ENCODE peak calls at places on chromosome 14, in nine cellular contexts. L, R, H, T, W, V, A, C and Y are unnamed samples.

GRCh38 chr14:105173901-105174894 is 5.6 kb upstream of the JAG2 start:
- DNase-seq in L (no peak), R (no peak), H (peak), T (no peak), W (no peak), V (no peak), A (no peak), C (no peak), Y (no peak)

GRCh38 chr14:54572316-54572715 is 5.4 kb downstream of the SAMD4A start:
- DNase-seq in L (no peak), R (no peak), H (peak), T (no peak), W (no peak), V (no peak), A (no peak), C (peak), Y (no peak)

GRCh38 chr14:59439256-59440015 is 25.7 kb downstream of the GPR135 start:
- DNase-seq in L (no peak), R (no peak), H (peak), T (no peak), W (no peak), V (no peak), A (no peak), C (no peak), Y (no peak)

GRCh38 chr14:105139831-105140239 is 28.7 kb downstream of the JAG2 start:
- DNase-seq in L (no peak), R (no peak), H (no peak), T (no peak), W (no peak), V (no peak), A (no peak), C (no peak), Y (no peak)

GRCh38 chr14:36504805-36505192 is 15.2 kb downstream of the NKX2-1 start:
- DNase-seq in L (no peak), R (no peak), H (no peak), T (no peak), W (no peak), V (no peak), A (no peak), C (no peak), Y (no peak)

GRCh38 chr14:32129124-32129523 is 52.0 kb downstream of the ARHGAP5 start:
- DNase-seq in L (no peak), R (peak), H (no peak), T (no peak), W (no peak), V (no peak), A (no peak), C (peak), Y (no peak)

GRCh38 chr14:100891501-100892445 is 11.7 kb downstream of the RTL1 start:
- DNase-seq in L (no peak), R (no peak), H (no peak), T (no peak), W (peak), V (no peak), A (no peak), C (no peak), Y (peak)

GRCh38 chr14:31449136-31449535 is 8.2 kb downstream of the DTD2 start:
- DNase-seq in L (no peak), R (no peak), H (no peak), T (no peak), W (no peak), V (no peak), A (no peak), C (no peak), Y (no peak)

GRCh38 chr14:49992901-49993335 is 100.0 kb downstream of the ARF6 start:
- DNase-seq in L (no peak), R (peak), H (no peak), T (no peak), W (no peak), V (no peak), A (peak), C (peak), Y (no peak)

GRCh38 chr14:32588448-32589320 is 259.6 kb downstream of the AKAP6 start:
- DNase-seq in L (no peak), R (peak), H (peak), T (no peak), W (no peak), V (peak), A (no peak), C (peak), Y (no peak)

GRCh38 chr14:67221982-67222328 is 19.3 kb upstream of the PALS1 start:
- DNase-seq in L (no peak), R (no peak), H (no peak), T (no peak), W (no peak), V (no peak), A (no peak), C (no peak), Y (no peak)

GRCh38 chr14:60643443-60644402 is 5.6 kb downstream of the SIX1 start:
- DNase-seq in L (no peak), R (no peak), H (no peak), T (no peak), W (no peak), V (peak), A (no peak), C (no peak), Y (no peak)

GRCh38 chr14:72980863-72981262 is 46.0 kb downstream of the ZFYVE1 start:
- DNase-seq in L (no peak), R (no peak), H (no peak), T (no peak), W (no peak), V (no peak), A (no peak), C (no peak), Y (no peak)

GRCh38 chr14:50772361-50772760 is 58.6 kb downstream of the NIN start:
- DNase-seq in L (no peak), R (peak), H (no peak), T (no peak), W (no peak), V (no peak), A (no peak), C (no peak), Y (no peak)

GRCh38 chr14:86015916-86016315 is 486.0 kb downstream of the FLRT2 start:
- DNase-seq in L (no peak), R (no peak), H (no peak), T (no peak), W (no peak), V (no peak), A (peak), C (no peak), Y (no peak)

GRCh38 chr14:99522934-99523660 is 41.9 kb downstream of the CCNK start:
- DNase-seq in L (no peak), R (peak), H (no peak), T (no peak), W (no peak), V (peak), A (no peak), C (no peak), Y (no peak)

GRCh38 chr14:74934476-74935339 is 11.6 kb upstream of the RPS6KL1 start:
- DNase-seq in L (no peak), R (no peak), H (no peak), T (no peak), W (no peak), V (no peak), A (no peak), C (no peak), Y (no peak)

GRCh38 chr14:33914676-33915516 is 36.0 kb downstream of the EGLN3 start:
- DNase-seq in L (no peak), R (peak), H (no peak), T (no peak), W (no peak), V (no peak), A (no peak), C (peak), Y (no peak)

GRCh38 chr14:34693228-34693939 is 21.0 kb downstream of the CFL2 start:
- DNase-seq in L (no peak), R (no peak), H (peak), T (no peak), W (no peak), V (peak), A (no peak), C (peak), Y (no peak)

GRCh38 chr14:103224996-103225874 is 102.0 kb downstream of the TNFAIP2 start:
- DNase-seq in L (no peak), R (no peak), H (no peak), T (no peak), W (no peak), V (no peak), A (no peak), C (no peak), Y (no peak)

GRCh38 chr14:31834616-31835015 is 242.5 kb upstream of the ARHGAP5 start:
- DNase-seq in L (no peak), R (peak), H (no peak), T (no peak), W (no peak), V (no peak), A (no peak), C (no peak), Y (no peak)

GRCh38 chr14:74595006-74595735 is 16.9 kb downstream of the LTBP2 start:
- DNase-seq in L (no peak), R (no peak), H (no peak), T (no peak), W (no peak), V (no peak), A (no peak), C (peak), Y (no peak)

GRCh38 chr14:32073537-32074189 is 3.4 kb upstream of the ARHGAP5 start:
- DNase-seq in L (peak), R (peak), H (peak), T (peak), W (no peak), V (peak), A (peak), C (peak), Y (no peak)

GRCh38 chr14:92955381-92955780 is 32.4 kb downstream of the CHGA start:
- DNase-seq in L (no peak), R (no peak), H (no peak), T (no peak), W (no peak), V (no peak), A (no peak), C (no peak), Y (no peak)

GRCh38 chr14:89926709-89927108 is 27.8 kb downstream of the EFCAB11 start:
- DNase-seq in L (no peak), R (peak), H (no peak), T (no peak), W (no peak), V (no peak), A (no peak), C (no peak), Y (no peak)

GRCh38 chr14:53347046-53347445 is 193.9 kb upstream of the DDHD1 start:
- DNase-seq in L (no peak), R (no peak), H (no peak), T (no peak), W (no peak), V (no peak), A (no peak), C (no peak), Y (no peak)

GRCh38 chr14:98138666-98139065 is 1133.3 kb downstream of the BCL11B start:
- DNase-seq in L (no peak), R (no peak), H (no peak), T (peak), W (no peak), V (peak), A (no peak), C (peak), Y (no peak)

GRCh38 chr14:60722163-60722835 is 1.9 kb downstream of the SIX4 start:
- DNase-seq in L (peak), R (peak), H (no peak), T (peak), W (no peak), V (peak), A (no peak), C (peak), Y (no peak)

GRCh38 chr14:90439874-90440442 is 43.1 kb downstream of the CALM1 start:
- DNase-seq in L (no peak), R (peak), H (no peak), T (no peak), W (no peak), V (no peak), A (no peak), C (no peak), Y (no peak)

GRCh38 chr14:80872645-80873044 is 68.9 kb downstream of the CEP128 start:
- DNase-seq in L (no peak), R (no peak), H (no peak), T (no peak), W (no peak), V (no peak), A (no peak), C (no peak), Y (no peak)

GRCh38 chr14:20657216-20658211 is 16.0 kb upstream of the OR6S1 start:
- DNase-seq in L (no peak), R (peak), H (no peak), T (no peak), W (no peak), V (peak), A (no peak), C (peak), Y (no peak)

GRCh38 chr14:101062611-101063010 is 159.1 kb upstream of the RTL1 start:
- DNase-seq in L (no peak), R (no peak), H (no peak), T (no peak), W (no peak), V (no peak), A (no peak), C (no peak), Y (no peak)

GRCh38 chr14:36069535-36069900 is 107.0 kb downstream of the PTCSC3 start:
- DNase-seq in L (peak), R (peak), H (no peak), T (peak), W (no peak), V (peak), A (no peak), C (peak), Y (no peak)

GRCh38 chr14:88667555-88668273 is 104.9 kb downstream of the ZC3H14 start:
- DNase-seq in L (peak), R (peak), H (peak), T (peak), W (no peak), V (peak), A (peak), C (peak), Y (no peak)